ENCODE peak calls at places on chromosomes 3 and 15, in nine cellular contexts. One of them, this sample, is unnamed.
A peak's percentile ranks its signal among the peaks of the same experiment; 100 is the strongest.

GRCh38 chr15:44193651-44194396 is 1.2 kb downstream of the FRMD5 start:
- DNase-seq in GM23248: peak; percentile 64
- DNase-seq in HepG2: no peak
- DNase-seq in PC-9: no peak
- DNase-seq in SK-N-SH: peak; percentile 47
- DNase-seq in GM23338: peak; percentile 68
- DNase-seq in mammary epithelial cell: peak; percentile 50
- DNase-seq in fibroblast of lung: peak; percentile 28
- DNase-seq in astrocyte: peak; percentile 55
- DNase-seq in this sample: no peak

GRCh38 chr3:114411811-114412803 is 118.3 kb downstream of the TIGIT start:
- DNase-seq in HepG2: peak; percentile 47
- DNase-seq in GM23248: peak; percentile 90
- DNase-seq in SK-N-SH: no peak
- DNase-seq in PC-9: peak; percentile 28
- DNase-seq in astrocyte: peak; percentile 80
- DNase-seq in fibroblast of lung: peak; percentile 61
- DNase-seq in GM23338: no peak
- DNase-seq in mammary epithelial cell: peak; percentile 79
- DNase-seq in this sample: no peak

GRCh38 chr15:55694652-55695150 is 48.3 kb downstream of the PRTG start:
- DNase-seq in astrocyte: peak; percentile 54
- DNase-seq in mammary epithelial cell: no peak
- DNase-seq in fibroblast of lung: peak; percentile 81
- DNase-seq in GM23248: no peak
- DNase-seq in SK-N-SH: no peak
- DNase-seq in GM23338: peak; percentile 67
- DNase-seq in HepG2: no peak
- DNase-seq in PC-9: no peak
- DNase-seq in this sample: no peak

GRCh38 chr3:147398841-147399534 is 7.4 kb downstream of the ZIC4 start:
- DNase-seq in mammary epithelial cell: peak; percentile 24
- DNase-seq in GM23248: no peak
- DNase-seq in GM23338: no peak
- DNase-seq in SK-N-SH: no peak
- DNase-seq in PC-9: no peak
- DNase-seq in astrocyte: no peak
- DNase-seq in fibroblast of lung: no peak
- DNase-seq in HepG2: no peak
- DNase-seq in this sample: no peak

GRCh38 chr15:42730536-42730935 is 6.4 kb downstream of the CDAN1 start:
- DNase-seq in fibroblast of lung: no peak
- DNase-seq in SK-N-SH: no peak
- DNase-seq in HepG2: no peak
- DNase-seq in astrocyte: no peak
- DNase-seq in GM23248: no peak
- DNase-seq in mammary epithelial cell: no peak
- DNase-seq in PC-9: no peak
- DNase-seq in GM23338: no peak
- DNase-seq in this sample: no peak

GRCh38 chr15:80679167-80679804 is 15.8 kb upstream of the ABHD17C start:
- DNase-seq in PC-9: peak; percentile 97
- DNase-seq in mammary epithelial cell: peak; percentile 85
- DNase-seq in GM23248: no peak
- DNase-seq in GM23338: no peak
- DNase-seq in HepG2: no peak
- DNase-seq in fibroblast of lung: no peak
- DNase-seq in astrocyte: no peak
- DNase-seq in SK-N-SH: no peak
- DNase-seq in this sample: peak; percentile 61

GRCh38 chr3:160564949-160565441 is 376 bp downstream of the KPNA4 start:
- DNase-seq in GM23338: peak; percentile 68
- DNase-seq in fibroblast of lung: peak; percentile 67
- DNase-seq in GM23248: peak; percentile 86
- DNase-seq in astrocyte: peak; percentile 39
- DNase-seq in HepG2: peak; percentile 28
- DNase-seq in SK-N-SH: peak; percentile 81
- DNase-seq in PC-9: peak; percentile 36
- DNase-seq in mammary epithelial cell: peak; percentile 66
- DNase-seq in this sample: no peak

GRCh38 chr3:86949850-86950249 is 41.1 kb downstream of the VGLL3 start:
- DNase-seq in fibroblast of lung: peak; percentile 23
- DNase-seq in GM23248: peak; percentile 36
- DNase-seq in mammary epithelial cell: peak; percentile 74
- DNase-seq in SK-N-SH: no peak
- DNase-seq in HepG2: no peak
- DNase-seq in GM23338: no peak
- DNase-seq in PC-9: no peak
- DNase-seq in astrocyte: peak; percentile 76
- DNase-seq in this sample: no peak

GRCh38 chr3:15934389-15935195 is 136.8 kb upstream of the ANKRD28 start:
- DNase-seq in mammary epithelial cell: no peak
- DNase-seq in GM23338: no peak
- DNase-seq in astrocyte: no peak
- DNase-seq in SK-N-SH: no peak
- DNase-seq in HepG2: no peak
- DNase-seq in PC-9: no peak
- DNase-seq in GM23248: no peak
- DNase-seq in fibroblast of lung: no peak
- DNase-seq in this sample: no peak

GRCh38 chr3:5560199-5560598 is 372.7 kb downstream of the EDEM1 start:
- DNase-seq in HepG2: no peak
- DNase-seq in astrocyte: no peak
- DNase-seq in mammary epithelial cell: no peak
- DNase-seq in SK-N-SH: no peak
- DNase-seq in PC-9: no peak
- DNase-seq in fibroblast of lung: no peak
- DNase-seq in GM23248: no peak
- DNase-seq in GM23338: no peak
- DNase-seq in this sample: no peak

GRCh38 chr15:57026016-57026602 is 107.7 kb downstream of the TCF12 start:
- DNase-seq in GM23248: no peak
- DNase-seq in PC-9: no peak
- DNase-seq in astrocyte: no peak
- DNase-seq in GM23338: no peak
- DNase-seq in HepG2: no peak
- DNase-seq in fibroblast of lung: peak; percentile 59
- DNase-seq in mammary epithelial cell: no peak
- DNase-seq in SK-N-SH: no peak
- DNase-seq in this sample: no peak

GRCh38 chr15:60840703-60841411 is 361.9 kb upstream of the ICE2 start:
- DNase-seq in GM23338: no peak
- DNase-seq in mammary epithelial cell: no peak
- DNase-seq in PC-9: no peak
- DNase-seq in GM23248: no peak
- DNase-seq in HepG2: no peak
- DNase-seq in fibroblast of lung: no peak
- DNase-seq in astrocyte: no peak
- DNase-seq in SK-N-SH: no peak
- DNase-seq in this sample: no peak

GRCh38 chr3:176926034-176926433 is 271.2 kb downstream of the TBL1XR1 start:
- DNase-seq in PC-9: no peak
- DNase-seq in GM23248: no peak
- DNase-seq in mammary epithelial cell: no peak
- DNase-seq in astrocyte: no peak
- DNase-seq in HepG2: no peak
- DNase-seq in GM23338: peak; percentile 16
- DNase-seq in fibroblast of lung: no peak
- DNase-seq in SK-N-SH: no peak
- DNase-seq in this sample: no peak

GRCh38 chr3:14204605-14205284 is 26.1 kb downstream of the LSM3 start:
- DNase-seq in PC-9: peak; percentile 64
- DNase-seq in SK-N-SH: no peak
- DNase-seq in mammary epithelial cell: no peak
- DNase-seq in fibroblast of lung: peak; percentile 60
- DNase-seq in astrocyte: peak; percentile 63
- DNase-seq in GM23338: no peak
- DNase-seq in HepG2: no peak
- DNase-seq in GM23248: peak; percentile 46
- DNase-seq in this sample: no peak

GRCh38 chr3:78919021-78919755 is 848.6 kb downstream of the ROBO1 start:
- DNase-seq in SK-N-SH: no peak
- DNase-seq in mammary epithelial cell: peak; percentile 89
- DNase-seq in astrocyte: peak; percentile 91
- DNase-seq in HepG2: peak; percentile 73
- DNase-seq in fibroblast of lung: peak; percentile 91
- DNase-seq in GM23248: peak; percentile 91
- DNase-seq in GM23338: no peak
- DNase-seq in PC-9: no peak
- DNase-seq in this sample: peak; percentile 33

GRCh38 chr3:29565236-29565635 is 284.4 kb downstream of the RBMS3 start:
- DNase-seq in mammary epithelial cell: no peak
- DNase-seq in GM23248: no peak
- DNase-seq in astrocyte: no peak
- DNase-seq in fibroblast of lung: no peak
- DNase-seq in SK-N-SH: no peak
- DNase-seq in HepG2: no peak
- DNase-seq in PC-9: no peak
- DNase-seq in GM23338: no peak
- DNase-seq in this sample: no peak

DNA sequence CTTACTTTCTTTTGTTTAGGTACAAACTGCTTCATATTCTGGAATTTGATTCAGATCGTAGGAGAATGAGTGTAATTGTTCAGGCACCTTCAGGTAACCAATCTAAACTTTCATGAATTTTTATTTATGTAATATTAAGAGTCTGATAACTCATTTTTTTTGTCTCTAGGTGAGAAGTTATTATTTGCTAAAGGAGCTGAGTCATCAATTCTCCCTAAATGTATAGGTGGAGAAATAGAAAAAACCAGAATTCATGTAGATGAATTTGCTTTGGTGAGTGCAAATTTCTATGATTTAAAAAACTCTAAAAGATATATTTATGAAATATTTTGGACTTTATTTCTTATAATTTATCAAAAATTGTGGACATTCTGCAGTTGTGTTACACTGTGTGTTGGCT is 75.8 kb downstream of the ATP11B start:
- DNase-seq in SK-N-SH: no peak
- DNase-seq in mammary epithelial cell: no peak
- DNase-seq in PC-9: no peak
- DNase-seq in astrocyte: no peak
- DNase-seq in fibroblast of lung: no peak
- DNase-seq in GM23338: no peak
- DNase-seq in HepG2: no peak
- DNase-seq in GM23248: no peak
- DNase-seq in this sample: no peak
- H3K36me3 ChIP-seq in SK-N-SH: peaks cover 71% of the 10 kb centered on the region
- H3K36me3 ChIP-seq in mammary epithelial cell: peaks cover 26% of the 10 kb centered on the region
- H3K36me3 ChIP-seq in PC-9: peaks cover 35% of the 10 kb centered on the region
- H3K36me3 ChIP-seq in astrocyte: peaks cover 26% of the 10 kb centered on the region
- H3K36me3 ChIP-seq in fibroblast of lung: peaks cover 5% of the 10 kb centered on the region
- H3K36me3 ChIP-seq in GM23338: peaks cover 10% of the 10 kb centered on the region
- H3K36me3 ChIP-seq in HepG2: peaks cover 3% of the 10 kb centered on the region
- H3K36me3 ChIP-seq in GM23248: peaks cover 67% of the 10 kb centered on the region
- H3K36me3 ChIP-seq in this sample: peaks cover 14% of the 10 kb centered on the region

GRCh38 chr3:157088133-157088488 is 71.8 kb downstream of the CCNL1 start:
- DNase-seq in astrocyte: no peak
- DNase-seq in mammary epithelial cell: no peak
- DNase-seq in SK-N-SH: no peak
- DNase-seq in fibroblast of lung: no peak
- DNase-seq in GM23248: peak; percentile 49
- DNase-seq in HepG2: no peak
- DNase-seq in GM23338: no peak
- DNase-seq in PC-9: peak; percentile 33
- DNase-seq in this sample: no peak
- H2AFZ ChIP-seq in astrocyte: no peak overlapping the region
- H2AFZ ChIP-seq in mammary epithelial cell: no peak overlapping the region
- H2AFZ ChIP-seq in SK-N-SH: peak overlapping the region; percentile 78
- H2AFZ ChIP-seq in fibroblast of lung: peak overlapping the region; percentile 37
- H2AFZ ChIP-seq in GM23248: peak overlapping the region; percentile 96
- H2AFZ ChIP-seq in HepG2: peak overlapping the region; percentile 42
- H2AFZ ChIP-seq in GM23338: peak overlapping the region; percentile 96
- H2AFZ ChIP-seq in PC-9: peak overlapping the region; percentile 32
- H2AFZ ChIP-seq in this sample: no peak overlapping the region

DNA sequence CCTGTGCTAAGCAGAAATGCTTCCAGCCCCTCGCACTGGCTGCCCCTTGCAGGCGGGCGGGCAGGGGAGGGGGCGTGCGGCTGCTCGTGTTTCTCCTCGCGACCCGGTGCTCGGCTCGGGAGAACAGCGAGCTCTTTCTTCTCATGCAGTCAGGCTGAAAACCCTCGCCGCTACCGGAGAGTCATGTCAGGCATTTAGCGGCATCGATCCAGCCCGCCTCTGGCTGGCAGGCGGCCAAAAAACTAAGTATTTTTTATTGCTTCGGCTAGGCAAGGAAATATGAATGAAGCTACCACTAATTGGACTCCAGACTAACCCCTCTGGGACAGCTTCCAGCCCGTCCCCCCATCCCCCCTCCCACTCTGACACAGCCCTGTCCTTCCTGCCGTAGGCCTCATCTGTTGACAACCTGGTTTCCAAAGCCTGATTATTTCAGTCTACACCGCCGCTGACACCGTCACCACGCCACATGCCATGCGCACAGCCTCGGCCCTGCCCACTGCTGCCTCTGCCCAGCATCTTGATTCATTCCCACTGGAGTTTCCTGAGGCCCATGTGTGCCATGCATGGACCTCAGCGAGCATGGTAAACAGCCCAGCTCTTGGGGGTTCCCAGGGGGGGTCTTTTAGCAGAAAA is 35.3 kb downstream of the TLE3 start:
- DNase-seq in fibroblast of lung: peak; percentile 96
- DNase-seq in mammary epithelial cell: no peak
- DNase-seq in SK-N-SH: peak; percentile 91
- DNase-seq in GM23248: no peak
- DNase-seq in GM23338: no peak
- DNase-seq in PC-9: no peak
- DNase-seq in astrocyte: peak; percentile 93
- DNase-seq in HepG2: no peak
- DNase-seq in this sample: no peak
- H3K36me3 ChIP-seq in fibroblast of lung: peaks cover 24% of the 10 kb centered on the region
- H3K36me3 ChIP-seq in mammary epithelial cell: peaks cover 5% of the 10 kb centered on the region
- H3K36me3 ChIP-seq in SK-N-SH: peaks cover 20% of the 10 kb centered on the region
- H3K36me3 ChIP-seq in GM23248: peaks cover 26% of the 10 kb centered on the region
- H3K36me3 ChIP-seq in GM23338: peaks cover 8% of the 10 kb centered on the region
- H3K36me3 ChIP-seq in PC-9: no peaks in the 10 kb centered on the region
- H3K36me3 ChIP-seq in astrocyte: peaks cover 26% of the 10 kb centered on the region
- H3K36me3 ChIP-seq in HepG2: peaks cover 50% of the 10 kb centered on the region
- H3K36me3 ChIP-seq in this sample: peaks cover 55% of the 10 kb centered on the region

DNA sequence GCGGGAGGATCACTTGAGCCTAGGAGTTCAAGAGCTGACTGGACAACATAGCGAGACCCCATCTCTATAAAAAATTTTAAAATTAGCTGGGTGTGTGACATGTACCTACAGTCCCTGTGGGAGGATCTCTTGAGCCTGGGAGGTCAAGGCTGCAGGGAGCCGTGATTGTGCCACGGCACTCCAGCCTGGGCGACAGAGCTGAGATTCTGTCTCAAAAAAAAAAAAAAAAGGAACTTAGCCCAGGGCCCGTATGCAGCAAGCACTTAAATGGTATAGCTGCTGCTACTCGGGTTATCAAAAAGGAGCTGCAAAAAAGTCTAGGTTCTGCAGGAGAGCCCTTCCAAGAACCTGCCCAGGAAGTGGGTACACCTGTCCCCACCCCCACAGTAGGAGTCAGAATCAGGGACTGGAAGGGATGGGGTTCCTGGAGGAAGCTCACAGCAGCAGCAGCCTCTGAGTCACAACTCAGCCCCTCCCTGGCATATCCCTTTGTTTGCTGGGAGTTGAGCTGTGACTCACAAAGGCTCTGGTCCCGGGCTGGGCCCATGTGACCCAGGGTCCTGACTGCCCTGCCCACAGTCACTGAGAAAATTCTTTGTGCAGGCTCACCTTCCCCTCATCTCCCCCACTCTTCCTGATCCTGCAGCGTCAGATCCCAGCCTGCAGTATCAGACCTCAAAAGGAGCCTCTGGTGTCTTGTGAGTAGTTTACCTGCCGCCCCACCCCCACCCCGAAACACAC is at the start of gene SPATA12:
- DNase-seq in GM23248: peak; percentile 96
- DNase-seq in SK-N-SH: peak; percentile 39
- DNase-seq in fibroblast of lung: peak; percentile 83
- DNase-seq in HepG2: peak; percentile 91
- DNase-seq in astrocyte: peak; percentile 91
- DNase-seq in GM23338: peak; percentile 92
- DNase-seq in PC-9: peak; percentile 97
- DNase-seq in mammary epithelial cell: peak; percentile 98
- DNase-seq in this sample: peak; percentile 95
- H2AFZ ChIP-seq in GM23248: no peak within 1 kb of the TSS
- H2AFZ ChIP-seq in SK-N-SH: peak within 1 kb of the TSS; percentile 86
- H2AFZ ChIP-seq in fibroblast of lung: no peak within 1 kb of the TSS
- H2AFZ ChIP-seq in HepG2: no peak within 1 kb of the TSS
- H2AFZ ChIP-seq in astrocyte: no peak within 1 kb of the TSS
- H2AFZ ChIP-seq in GM23338: no peak within 1 kb of the TSS
- H2AFZ ChIP-seq in PC-9: no peak within 1 kb of the TSS
- H2AFZ ChIP-seq in mammary epithelial cell: peak within 1 kb of the TSS; percentile 56
- H2AFZ ChIP-seq in this sample: no peak within 1 kb of the TSS

This sample was measured in keratinocyte.